ENCODE peak calls at places on chromosome 11, in ten cellular contexts. One of them, this sample, is unnamed.

GRCh38 chr11:120097721-120098385 is 40.1 kb downstream of the TRIM29 start:
- DNase-seq in GM06990: no peak
- DNase-seq in breast epithelium: no peak
- DNase-seq in NCI-H1417: no peak
- DNase-seq in NCI-H1436: no peak
- DNase-seq in HFF-Myc: no peak
- DNase-seq in B cell: no peak
- DNase-seq in G401: no peak
- DNase-seq in activated CD4-positive, alpha-beta T cell treated with anti-CD3 and anti-CD28 coated beads, Interleukin-2, amount 10 ng/mL, durations not matched to agents 7 days and 5 days: no peak
- DNase-seq in left colon: no peak
- DNase-seq in this sample: no peak

GRCh38 chr11:117866526-117866925 is 9.9 kb downstream of the FXYD6 start:
- DNase-seq in NCI-H1436: no peak
- DNase-seq in left colon: no peak
- DNase-seq in NCI-H1417: no peak
- DNase-seq in activated CD4-positive, alpha-beta T cell treated with anti-CD3 and anti-CD28 coated beads, Interleukin-2, amount 10 ng/mL, durations not matched to agents 7 days and 5 days: no peak
- DNase-seq in GM06990: no peak
- DNase-seq in breast epithelium: no peak
- DNase-seq in HFF-Myc: no peak
- DNase-seq in G401: peak
- DNase-seq in B cell: no peak
- DNase-seq in this sample: peak

GRCh38 chr11:35836185-35836584 is 107.7 kb upstream of the LDLRAD3 start:
- DNase-seq in NCI-H1436: no peak
- DNase-seq in HFF-Myc: no peak
- DNase-seq in breast epithelium: no peak
- DNase-seq in B cell: no peak
- DNase-seq in activated CD4-positive, alpha-beta T cell treated with anti-CD3 and anti-CD28 coated beads, Interleukin-2, amount 10 ng/mL, durations not matched to agents 7 days and 5 days: no peak
- DNase-seq in GM06990: no peak
- DNase-seq in NCI-H1417: no peak
- DNase-seq in left colon: no peak
- DNase-seq in G401: no peak
- DNase-seq in this sample: no peak

GRCh38 chr11:122803306-122803705 is 35.0 kb upstream of the CRTAM start:
- DNase-seq in G401: no peak
- DNase-seq in breast epithelium: no peak
- DNase-seq in GM06990: no peak
- DNase-seq in B cell: no peak
- DNase-seq in left colon: no peak
- DNase-seq in NCI-H1417: no peak
- DNase-seq in HFF-Myc: no peak
- DNase-seq in NCI-H1436: no peak
- DNase-seq in activated CD4-positive, alpha-beta T cell treated with anti-CD3 and anti-CD28 coated beads, Interleukin-2, amount 10 ng/mL, durations not matched to agents 7 days and 5 days: no peak
- DNase-seq in this sample: no peak

GRCh38 chr11:19954899-19955298 is 205.4 kb downstream of the DBX1 start:
- DNase-seq in HFF-Myc: no peak
- DNase-seq in G401: no peak
- DNase-seq in left colon: no peak
- DNase-seq in NCI-H1436: no peak
- DNase-seq in B cell: no peak
- DNase-seq in NCI-H1417: no peak
- DNase-seq in GM06990: no peak
- DNase-seq in activated CD4-positive, alpha-beta T cell treated with anti-CD3 and anti-CD28 coated beads, Interleukin-2, amount 10 ng/mL, durations not matched to agents 7 days and 5 days: no peak
- DNase-seq in breast epithelium: no peak
- DNase-seq in this sample: no peak

GRCh38 chr11:69375316-69376154 is 81.6 kb downstream of the MYEOV start:
- DNase-seq in HFF-Myc: no peak
- DNase-seq in NCI-H1417: no peak
- DNase-seq in B cell: no peak
- DNase-seq in activated CD4-positive, alpha-beta T cell treated with anti-CD3 and anti-CD28 coated beads, Interleukin-2, amount 10 ng/mL, durations not matched to agents 7 days and 5 days: no peak
- DNase-seq in GM06990: no peak
- DNase-seq in breast epithelium: peak
- DNase-seq in left colon: peak
- DNase-seq in NCI-H1436: no peak
- DNase-seq in G401: no peak
- DNase-seq in this sample: no peak

GRCh38 chr11:26297179-26297970 is 34.6 kb upstream of the ANO3 start:
- DNase-seq in NCI-H1436: peak
- DNase-seq in breast epithelium: no peak
- DNase-seq in left colon: no peak
- DNase-seq in activated CD4-positive, alpha-beta T cell treated with anti-CD3 and anti-CD28 coated beads, Interleukin-2, amount 10 ng/mL, durations not matched to agents 7 days and 5 days: peak
- DNase-seq in G401: peak
- DNase-seq in B cell: no peak
- DNase-seq in HFF-Myc: no peak
- DNase-seq in NCI-H1417: peak
- DNase-seq in GM06990: no peak
- DNase-seq in this sample: peak

GRCh38 chr11:110830344-110831141 is 118.3 kb upstream of the ARHGAP20 start:
- DNase-seq in breast epithelium: no peak
- DNase-seq in left colon: no peak
- DNase-seq in GM06990: no peak
- DNase-seq in NCI-H1436: no peak
- DNase-seq in B cell: no peak
- DNase-seq in activated CD4-positive, alpha-beta T cell treated with anti-CD3 and anti-CD28 coated beads, Interleukin-2, amount 10 ng/mL, durations not matched to agents 7 days and 5 days: no peak
- DNase-seq in NCI-H1417: no peak
- DNase-seq in HFF-Myc: no peak
- DNase-seq in G401: no peak
- DNase-seq in this sample: no peak

GRCh38 chr11:36041988-36042606 is 98.2 kb downstream of the LDLRAD3 start:
- DNase-seq in B cell: no peak
- DNase-seq in NCI-H1436: no peak
- DNase-seq in GM06990: no peak
- DNase-seq in NCI-H1417: peak
- DNase-seq in breast epithelium: no peak
- DNase-seq in activated CD4-positive, alpha-beta T cell treated with anti-CD3 and anti-CD28 coated beads, Interleukin-2, amount 10 ng/mL, durations not matched to agents 7 days and 5 days: no peak
- DNase-seq in HFF-Myc: no peak
- DNase-seq in left colon: no peak
- DNase-seq in G401: no peak
- DNase-seq in this sample: no peak

GRCh38 chr11:134178275-134178674 is 45.5 kb downstream of the NCAPD3 start:
- DNase-seq in B cell: no peak
- DNase-seq in activated CD4-positive, alpha-beta T cell treated with anti-CD3 and anti-CD28 coated beads, Interleukin-2, amount 10 ng/mL, durations not matched to agents 7 days and 5 days: no peak
- DNase-seq in NCI-H1436: no peak
- DNase-seq in G401: no peak
- DNase-seq in NCI-H1417: no peak
- DNase-seq in HFF-Myc: no peak
- DNase-seq in breast epithelium: no peak
- DNase-seq in left colon: no peak
- DNase-seq in GM06990: no peak
- DNase-seq in this sample: no peak

GRCh38 chr11:133118563-133119303 is 413.6 kb downstream of the OPCML start:
- DNase-seq in NCI-H1436: no peak
- DNase-seq in GM06990: no peak
- DNase-seq in B cell: no peak
- DNase-seq in HFF-Myc: no peak
- DNase-seq in left colon: no peak
- DNase-seq in activated CD4-positive, alpha-beta T cell treated with anti-CD3 and anti-CD28 coated beads, Interleukin-2, amount 10 ng/mL, durations not matched to agents 7 days and 5 days: no peak
- DNase-seq in G401: no peak
- DNase-seq in breast epithelium: no peak
- DNase-seq in NCI-H1417: no peak
- DNase-seq in this sample: no peak

GRCh38 chr11:64608260-64608538 is 17.2 kb downstream of the SLC22A12 start:
- DNase-seq in NCI-H1436: no peak
- DNase-seq in GM06990: no peak
- DNase-seq in left colon: no peak
- DNase-seq in B cell: no peak
- DNase-seq in breast epithelium: no peak
- DNase-seq in G401: no peak
- DNase-seq in activated CD4-positive, alpha-beta T cell treated with anti-CD3 and anti-CD28 coated beads, Interleukin-2, amount 10 ng/mL, durations not matched to agents 7 days and 5 days: no peak
- DNase-seq in HFF-Myc: no peak
- DNase-seq in NCI-H1417: no peak
- DNase-seq in this sample: no peak

GRCh38 chr11:110034816-110035215 is 58.4 kb upstream of the ZC3H12C start:
- DNase-seq in HFF-Myc: no peak
- DNase-seq in activated CD4-positive, alpha-beta T cell treated with anti-CD3 and anti-CD28 coated beads, Interleukin-2, amount 10 ng/mL, durations not matched to agents 7 days and 5 days: no peak
- DNase-seq in B cell: no peak
- DNase-seq in NCI-H1436: no peak
- DNase-seq in NCI-H1417: no peak
- DNase-seq in breast epithelium: no peak
- DNase-seq in GM06990: no peak
- DNase-seq in left colon: no peak
- DNase-seq in G401: no peak
- DNase-seq in this sample: no peak

GRCh38 chr11:75114465-75114864 is 17.8 kb upstream of the OR2AT4 start:
- DNase-seq in GM06990: no peak
- DNase-seq in activated CD4-positive, alpha-beta T cell treated with anti-CD3 and anti-CD28 coated beads, Interleukin-2, amount 10 ng/mL, durations not matched to agents 7 days and 5 days: no peak
- DNase-seq in breast epithelium: no peak
- DNase-seq in NCI-H1417: no peak
- DNase-seq in G401: no peak
- DNase-seq in left colon: no peak
- DNase-seq in HFF-Myc: no peak
- DNase-seq in B cell: no peak
- DNase-seq in NCI-H1436: no peak
- DNase-seq in this sample: no peak